ENCODE peak calls at places on chromosomes 3 and 15, in four cellular contexts. E is fibroblast of lung, Y is GM23248, I is aorta. P is an unnamed sample.

GRCh38 chr3:178060406-178060805 is 475.8 kb upstream of the KCNMB2 start:
- DNase-seq in E (peak), Y (peak), I (no peak), P (peak)

GRCh38 chr3:111194048-111194447 is 122.4 kb downstream of the NECTIN3 start:
- DNase-seq in E (no peak), Y (no peak), I (no peak), P (no peak)

GRCh38 chr3:12309716-12310115 is 20.8 kb downstream of the PPARG start:
- DNase-seq in E (no peak), Y (no peak), I (no peak), P (no peak)

GRCh38 chr3:165642761-165643432 is 194.3 kb downstream of the BCHE start:
- DNase-seq in E (peak), Y (peak), I (peak), P (peak)

GRCh38 chr3:137347817-137348368 is 390.1 kb downstream of the IL20RB start:
- DNase-seq in E (no peak), Y (no peak), I (no peak), P (no peak)

GRCh38 chr15:68183886-68184285 is 21.2 kb downstream of the CALML4 start:
- DNase-seq in E (peak), Y (peak), I (no peak), P (peak)

GRCh38 chr3:172634948-172635347 is 75.9 kb downstream of the NCEH1 start:
- DNase-seq in E (no peak), Y (no peak), I (no peak), P (no peak)

GRCh38 chr15:26311710-26312236 is 448.6 kb upstream of the ATP10A start:
- DNase-seq in E (no peak), Y (no peak), I (no peak), P (no peak)

GRCh38 chr3:5086708-5087107 is 35.4 kb upstream of the ARL8B start:
- DNase-seq in E (no peak), Y (no peak), I (no peak), P (no peak)

DNA sequence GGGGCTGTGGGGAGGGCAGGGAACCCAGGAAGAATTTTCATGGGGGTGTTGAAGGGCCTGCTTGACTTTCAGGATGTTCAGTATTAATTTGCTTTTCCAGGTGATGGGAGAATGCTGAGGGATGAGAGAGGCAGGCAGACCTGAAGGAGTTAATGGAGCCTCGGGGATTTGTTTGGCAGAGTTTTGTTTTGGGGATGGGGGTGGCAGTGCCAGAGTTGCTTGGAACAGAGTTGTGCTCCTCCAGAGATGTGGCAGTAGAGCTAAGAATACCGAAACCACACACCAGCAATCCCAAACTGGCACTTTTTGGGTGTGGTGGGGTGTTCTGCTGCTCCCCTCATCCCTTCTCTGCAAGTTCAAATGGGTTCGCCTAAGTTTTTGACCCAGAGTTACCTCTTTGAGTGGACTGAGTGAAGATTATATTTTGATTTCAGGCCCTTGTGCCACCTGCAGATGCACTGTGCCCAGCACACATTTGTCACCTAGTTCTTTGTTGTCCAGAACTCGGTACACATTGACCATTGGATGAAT is 1.6 kb downstream of the BOC start:
- DNase-seq in E (no peak), Y (peak), I (no peak), P (no peak)
- H3K4me3 ChIP-seq in E (peak), Y (peak), I (peak), P (peak)

GRCh38 chr15:41512078-41512394 is 1.6 kb downstream of the LTK start:
- DNase-seq in E (no peak), Y (no peak), I (no peak), P (no peak)
- H3K4me3 ChIP-seq in E (no peak), Y (no peak), I (no peak), P (no peak)

GRCh38 chr3:58249358-58250092 is 11.9 kb downstream of the ABHD6 start:
- DNase-seq in E (peak), Y (no peak), I (no peak), P (no peak)
- H3K4me3 ChIP-seq in E (no peak), Y (no peak), I (no peak), P (no peak)

DNA sequence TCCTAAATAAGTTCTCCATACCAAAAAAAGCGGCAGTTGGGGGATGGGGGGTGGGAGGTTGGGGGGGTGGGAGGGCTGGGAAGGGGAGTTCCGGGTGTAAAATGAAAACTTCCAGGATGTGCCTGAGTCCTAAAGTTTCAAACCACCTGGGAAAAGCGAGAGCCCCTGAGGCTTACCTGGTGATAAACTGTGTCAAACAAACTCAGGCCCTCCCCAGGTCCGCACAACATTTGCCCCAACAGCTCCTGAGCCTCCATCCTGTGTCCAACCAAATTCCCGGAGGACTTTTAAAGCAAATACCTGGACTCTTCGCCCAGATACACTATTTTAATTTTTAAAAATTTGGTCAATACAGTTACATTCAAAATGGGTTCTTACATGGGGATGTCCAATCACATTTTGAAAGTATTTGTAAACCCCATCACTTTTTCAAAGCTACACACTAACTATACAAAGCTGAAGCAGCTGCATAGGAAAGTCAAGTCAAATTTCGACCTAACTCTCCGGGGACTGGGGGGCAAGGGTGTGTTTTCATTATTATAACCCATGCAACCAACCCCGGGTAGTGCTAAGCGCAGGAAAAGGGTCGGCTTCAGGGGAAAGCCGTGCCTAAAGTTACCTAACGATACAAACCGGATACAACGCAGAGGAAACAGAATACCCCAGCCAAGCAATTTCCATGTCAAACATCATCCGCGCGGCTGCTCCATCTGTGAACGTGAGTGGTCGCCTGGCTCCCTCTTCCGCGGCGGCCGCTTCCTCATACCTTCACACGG is 680 bp upstream of the FOXB1 start:
- DNase-seq in E (no peak), Y (no peak), I (no peak), P (no peak)
- H3K4me3 ChIP-seq in E (no peak), Y (no peak), I (no peak), P (no peak)

GRCh38 chr3:184316792-184317191 is 2.4 kb downstream of the EIF4G1 start:
- DNase-seq in E (no peak), Y (peak), I (peak), P (no peak)
- H3K4me3 ChIP-seq in E (peak), Y (peak), I (no peak), P (peak)

DNA sequence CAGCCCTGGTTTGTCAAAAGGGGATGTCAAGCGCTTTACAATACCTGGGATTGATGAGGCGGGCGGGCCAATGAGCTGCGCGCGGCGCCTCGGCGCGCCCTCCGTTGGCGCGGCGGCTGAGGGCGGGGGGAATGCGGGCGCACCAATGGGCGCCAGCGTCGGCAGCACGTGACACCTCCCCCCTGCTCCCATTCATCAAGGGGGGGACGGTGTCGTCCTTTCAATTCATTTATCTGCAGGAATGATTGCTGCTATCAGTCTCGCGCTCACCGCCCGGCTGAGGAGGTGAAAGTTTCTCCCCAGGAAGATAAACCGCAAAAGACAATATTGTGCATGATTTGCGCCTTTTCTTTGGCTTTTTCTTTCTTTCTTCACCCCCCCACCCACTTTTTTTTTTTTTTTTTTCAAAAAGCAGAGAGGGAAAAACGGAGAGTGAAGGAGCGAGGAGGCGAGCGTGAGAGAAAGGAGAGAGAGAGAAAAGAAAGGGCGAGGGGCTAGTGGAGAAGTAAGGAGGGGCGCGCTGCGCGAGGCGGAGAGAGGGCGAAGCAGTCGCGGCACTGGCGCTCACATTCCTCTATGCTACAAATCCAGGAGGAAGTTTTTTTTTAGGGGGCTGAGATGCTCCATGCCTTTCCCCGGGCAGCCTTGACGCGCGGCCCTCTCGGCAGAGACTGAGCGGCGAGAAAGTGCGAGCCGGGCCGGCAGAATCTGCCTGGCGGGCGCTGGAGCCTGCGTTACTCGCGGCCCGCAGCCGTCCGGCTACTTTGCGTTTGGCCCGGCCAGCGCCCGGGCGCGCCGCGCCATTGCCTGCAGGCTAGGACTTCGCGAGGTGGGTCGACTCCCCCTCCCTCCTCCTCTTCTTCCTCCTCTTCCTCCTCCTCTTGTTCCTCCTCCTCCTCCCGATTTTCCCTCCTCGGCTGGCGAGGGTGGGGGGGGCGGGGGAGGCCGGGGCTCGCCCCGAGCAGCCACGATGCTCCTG is at the start of gene ZIC1:
- DNase-seq in E (no peak), Y (peak), I (no peak), P (no peak)
- H3K4me3 ChIP-seq in E (no peak), Y (peak), I (no peak), P (peak)

GRCh38 chr3:61965770-61966131 is 404.4 kb downstream of the PTPRG start:
- DNase-seq in E (no peak), Y (no peak), I (no peak), P (no peak)
- H3K4me3 ChIP-seq in E (no peak), Y (no peak), I (no peak), P (no peak)

DNA sequence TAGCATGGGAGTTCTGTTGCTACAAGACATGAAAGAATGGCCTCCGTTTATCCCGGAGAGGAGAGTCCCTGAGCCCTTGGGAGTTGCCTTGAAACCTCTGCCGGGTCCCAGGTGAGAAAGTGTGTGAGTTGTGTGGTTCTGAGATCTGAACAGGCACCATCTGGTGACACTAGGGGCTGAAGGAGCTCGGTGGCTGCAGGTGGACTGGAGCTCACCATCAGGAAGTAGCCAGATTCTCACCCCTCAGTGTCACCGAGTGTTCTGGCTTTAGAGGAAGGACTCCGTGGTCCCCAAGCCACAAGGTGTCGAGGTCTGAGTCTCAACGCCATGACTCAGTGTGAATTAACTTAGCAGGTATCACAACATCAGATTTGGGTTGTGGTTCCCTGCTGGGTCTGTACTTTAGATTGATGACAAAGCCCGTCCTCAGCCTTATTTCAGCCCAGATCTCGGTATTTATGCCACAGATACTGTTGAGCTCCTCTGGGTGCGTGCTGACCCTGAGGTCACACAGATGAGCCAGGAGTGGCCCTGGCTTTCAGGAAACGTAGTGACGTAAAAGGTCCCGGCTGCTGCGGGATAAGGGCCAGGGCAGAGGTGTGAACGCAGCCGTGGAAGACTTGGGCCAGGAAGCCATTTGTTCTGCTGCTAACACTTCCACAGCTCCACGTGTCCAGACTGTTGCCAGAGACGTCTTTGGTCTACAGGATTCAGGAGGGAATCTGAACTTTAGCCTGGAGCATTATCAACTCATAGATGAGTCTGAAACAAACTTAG is 54.4 kb downstream of the PGPEP1L start:
- DNase-seq in E (peak), Y (no peak), I (no peak), P (peak)
- H3K4me3 ChIP-seq in E (no peak), Y (no peak), I (no peak), P (no peak)

DNA sequence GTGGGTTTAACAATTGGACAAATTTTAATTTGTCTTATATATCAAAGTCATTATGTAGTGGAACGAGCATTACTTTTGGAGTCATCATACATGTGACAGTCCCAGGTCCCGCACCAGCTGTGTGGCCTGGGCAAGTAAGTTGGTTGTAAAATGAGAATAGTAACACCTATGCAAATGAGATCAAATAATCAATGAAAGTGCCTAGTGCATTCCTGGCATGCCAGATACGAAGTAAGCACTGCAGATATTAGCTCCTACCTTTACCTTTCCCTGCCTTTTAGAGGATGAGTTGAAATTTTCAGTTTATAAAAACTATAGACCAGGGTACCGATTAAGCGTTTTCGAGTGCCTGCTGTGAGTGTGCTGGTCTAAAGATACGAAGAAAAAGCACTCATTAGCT is 134.1 kb downstream of the LRIG1 start:
- DNase-seq in E (no peak), Y (no peak), I (no peak), P (no peak)
- H3K4me3 ChIP-seq in E (no peak), Y (no peak), I (no peak), P (no peak)